ENCODE peak calls at places on chromosomes 3 and 15, in five cellular contexts. S is progenitor cell of endocrine pancreas, T is cardiac muscle cell, L is GM20000, I is GM10248. J is an unnamed sample.

GRCh38 chr3:3288288-3288687 is 108.8 kb upstream of the CRBN start:
- DNase-seq in S (no peak), I (no peak), T (peak), L (no peak), J (no peak)

GRCh38 chr3:144760831-144761230 is 789.2 kb downstream of the DIPK2A start:
- DNase-seq in T (peak), L (no peak), S (no peak), I (no peak), J (no peak)

GRCh38 chr15:68637755-68638405 is 59.1 kb downstream of the CORO2B start:
- DNase-seq in S (no peak), L (no peak), T (no peak), I (no peak), J (no peak)

GRCh38 chr3:185824467-185825378 is at the start of gene IGF2BP2:
- DNase-seq in T (peak), I (peak), S (peak), L (peak), J (peak)

GRCh38 chr3:141368062-141368924 is at the start of gene ZBTB38:
- DNase-seq in L (peak), I (peak), S (peak), T (peak), J (peak)

GRCh38 chr15:36590838-36591237 is 11.4 kb downstream of the CDIN1 start:
- DNase-seq in S (no peak), L (no peak), T (no peak), I (no peak), J (no peak)

GRCh38 chr15:79179108-79179561 is 88.6 kb upstream of the RASGRF1 start:
- DNase-seq in S (no peak), T (no peak), L (no peak), I (no peak), J (no peak)

GRCh38 chr3:102024270-102024904 is 175.1 kb downstream of the NFKBIZ start:
- DNase-seq in T (no peak), L (no peak), I (no peak), S (no peak), J (no peak)

GRCh38 chr3:69239063-69239462 is 116.7 kb upstream of the LMOD3 start:
- DNase-seq in T (no peak), L (no peak), I (no peak), S (no peak), J (no peak)

GRCh38 chr15:98614681-98615080 is 33.7 kb upstream of the IGF1R start:
- DNase-seq in L (no peak), S (no peak), T (no peak), I (no peak), J (no peak)

GRCh38 chr3:132787616-132788015 is 65.4 kb upstream of the NPHP3 start:
- DNase-seq in T (no peak), S (no peak), L (no peak), I (no peak), J (no peak)

GRCh38 chr3:38496131-38496910 is at the start of gene EXOG:
- DNase-seq in T (peak), L (peak), I (peak), S (peak), J (peak)

GRCh38 chr15:31574761-31575160 is 248.1 kb downstream of the KLF13 start:
- DNase-seq in S (no peak), L (no peak), T (peak), I (no peak), J (no peak)

GRCh38 chr3:29757054-29757777 is 476.3 kb downstream of the RBMS3 start:
- DNase-seq in S (no peak), L (no peak), I (no peak), T (no peak), J (no peak)

DNA sequence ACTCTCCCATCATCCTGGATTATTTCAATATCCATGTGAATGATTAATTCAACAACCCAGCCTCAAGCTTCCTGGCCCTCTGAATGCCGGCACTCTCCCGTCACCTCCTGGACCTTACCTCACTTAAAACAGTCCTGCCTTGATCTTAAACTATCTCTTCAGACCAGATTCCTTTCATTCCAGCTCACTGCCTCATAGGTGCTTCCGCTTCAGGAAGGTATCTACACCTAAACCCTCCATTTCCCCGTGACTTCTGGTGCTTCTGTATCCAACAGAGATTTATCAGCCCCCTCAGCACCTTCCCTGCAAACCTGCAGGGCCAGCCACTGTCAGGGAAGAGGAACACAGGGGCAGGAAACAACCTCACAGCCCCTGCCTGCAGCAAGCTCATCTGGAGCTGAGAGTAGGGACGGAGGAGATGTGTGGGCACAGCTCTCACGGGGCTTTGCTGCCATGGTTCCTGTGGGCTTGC is 98.9 kb upstream of the TJP1 start:
- DNase-seq in L (no peak), S (no peak), I (no peak), T (peak), J (no peak)
- TF ChIP-seq CTCF in L (no peak), S (no peak), I (no peak), T (no peak), J (no peak)

DNA sequence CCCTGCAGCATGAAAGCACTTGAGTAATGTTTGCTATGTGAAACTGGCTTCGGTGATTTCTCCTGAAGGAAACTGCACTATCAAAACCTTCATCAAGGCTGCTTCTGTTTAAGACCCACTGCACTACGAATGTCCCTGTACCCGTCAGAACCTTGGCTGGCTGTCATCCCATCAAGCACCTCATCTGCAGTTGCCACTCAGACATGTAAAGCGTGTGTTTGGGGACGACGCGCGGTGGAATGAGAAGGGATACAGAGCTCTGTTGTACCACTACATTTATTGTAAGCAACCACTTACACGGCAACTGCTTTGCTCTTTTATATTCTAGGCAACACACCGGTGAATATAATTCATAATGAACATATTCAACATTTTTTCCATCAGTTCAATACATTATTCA is 147.6 kb downstream of the TIGIT start:
- DNase-seq in I (no peak), S (no peak), L (no peak), T (no peak), J (no peak)
- TF ChIP-seq CTCF in I (no peak), S (no peak), L (no peak), T (no peak), J (no peak)

GRCh38 chr3:10703875-10704274 is 112.2 kb upstream of the SLC6A11 start:
- DNase-seq in T (peak), I (no peak), L (no peak), S (no peak), J (no peak)
- TF ChIP-seq CTCF in T (peak), I (no peak), L (no peak), S (peak), J (no peak)

GRCh38 chr3:165868088-165868487 is 30.9 kb upstream of the BCHE start:
- DNase-seq in I (no peak), S (no peak), T (no peak), L (no peak), J (no peak)
- TF ChIP-seq CTCF in I (no peak), S (no peak), T (no peak), L (no peak), J (no peak)

DNA sequence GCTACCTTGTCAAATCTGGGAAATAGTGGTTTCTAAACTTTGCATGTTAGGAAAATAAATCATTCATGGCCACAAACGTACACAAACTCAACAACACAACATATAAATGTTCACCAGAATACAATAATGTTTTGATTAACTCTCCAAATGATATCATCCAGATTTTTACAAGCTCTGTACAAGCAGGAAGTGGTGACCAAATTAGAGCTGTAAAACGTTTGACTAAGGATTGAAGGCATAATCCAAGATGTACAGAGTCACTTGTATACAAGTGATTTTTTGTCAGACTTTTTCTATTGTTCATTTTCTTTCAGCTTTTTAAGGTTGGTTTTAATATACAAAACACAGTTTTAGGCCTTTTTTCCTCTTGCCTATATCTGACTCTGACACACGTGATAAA is 748.4 kb upstream of the GRM7 start:
- DNase-seq in I (no peak), L (no peak), S (no peak), T (no peak), J (no peak)
- TF ChIP-seq CTCF in I (no peak), L (no peak), S (no peak), T (no peak), J (no peak)

GRCh38 chr3:44419159-44419922 is 58.1 kb downstream of the ZNF445 start:
- DNase-seq in L (no peak), I (no peak), T (no peak), S (no peak), J (no peak)

GRCh38 chr3:44416031-44417030 is 61.1 kb downstream of the ZNF445 start:
- DNase-seq in T (no peak), I (no peak), S (no peak), L (no peak), J (no peak)

GRCh38 chr3:44419923-44420650 is 57.4 kb downstream of the ZNF445 start:
- DNase-seq in I (no peak), L (no peak), T (no peak), S (no peak), J (no peak)

GRCh38 chr3:44420676-44421075 is 56.8 kb downstream of the ZNF445 start:
- DNase-seq in L (no peak), T (no peak), S (no peak), I (no peak), J (no peak)

GRCh38 chr3:44418549-44418948 is 58.9 kb downstream of the ZNF445 start:
- DNase-seq in T (no peak), L (no peak), I (no peak), S (no peak), J (no peak)
- TF ChIP-seq CTCF in T (peak), L (no peak), I (no peak), S (peak), J (no peak)

GRCh38 chr15:100336061-100336460 is 5.7 kb downstream of the ADAMTS17 start:
- DNase-seq in I (no peak), T (no peak), S (no peak), L (no peak), J (no peak)

GRCh38 chr15:100334015-100334414 is 7.8 kb downstream of the ADAMTS17 start:
- DNase-seq in T (no peak), S (no peak), I (no peak), L (no peak), J (no peak)

GRCh38 chr15:100335335-100335999 is 6.3 kb downstream of the ADAMTS17 start:
- DNase-seq in L (no peak), I (no peak), S (no peak), T (no peak), J (no peak)

GRCh38 chr15:100334456-100334855 is 7.3 kb downstream of the ADAMTS17 start:
- DNase-seq in S (no peak), T (no peak), I (no peak), L (no peak), J (no peak)

DNA sequence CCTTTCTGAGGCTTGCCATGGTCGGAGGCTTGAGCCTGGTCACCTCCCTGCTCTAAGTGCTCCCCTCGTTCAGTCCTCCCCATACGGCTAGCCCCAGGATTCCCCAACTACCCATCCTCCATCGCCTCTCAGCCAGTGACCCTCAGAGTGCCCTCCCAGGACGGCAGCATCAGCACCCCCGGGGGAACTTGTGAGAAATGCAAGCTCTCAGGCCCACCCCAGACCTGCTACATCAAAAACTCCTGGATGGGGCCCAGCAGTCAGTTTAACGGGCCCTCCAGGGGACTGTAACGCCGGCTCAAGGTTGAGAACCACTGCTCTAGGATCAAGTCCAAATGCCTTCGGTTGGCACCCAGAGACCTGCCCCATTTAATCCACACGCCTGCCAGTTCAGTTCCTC is 6.9 kb downstream of the ADAMTS17 start:
- DNase-seq in L (no peak), S (no peak), I (no peak), T (no peak), J (no peak)
- TF ChIP-seq CTCF in L (no peak), S (no peak), I (no peak), T (no peak), J (no peak)

DNA sequence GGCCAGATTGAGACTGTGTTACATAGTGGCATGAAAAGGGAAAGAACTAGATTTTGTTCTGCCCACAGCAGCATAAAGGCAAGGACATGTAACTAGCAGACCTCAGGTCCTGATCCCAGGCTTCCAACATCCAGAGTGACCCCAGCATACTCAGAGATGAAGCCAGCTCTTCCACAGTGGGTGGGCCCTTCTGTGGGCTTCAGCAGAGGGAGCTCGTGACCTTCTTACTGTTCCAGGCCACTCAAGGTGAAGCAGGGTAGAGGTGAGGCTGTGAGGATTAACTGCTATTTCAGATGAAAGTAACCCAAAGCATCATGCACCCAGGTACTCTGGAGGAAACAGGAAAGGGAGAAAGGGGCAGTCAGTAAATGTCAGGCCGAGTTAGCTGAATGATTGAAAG is 905 bp upstream of the SLC24A1 start:
- DNase-seq in T (no peak), S (no peak), L (no peak), I (no peak), J (no peak)
- TF ChIP-seq CTCF in T (no peak), S (no peak), L (no peak), I (no peak), J (no peak)

DNA sequence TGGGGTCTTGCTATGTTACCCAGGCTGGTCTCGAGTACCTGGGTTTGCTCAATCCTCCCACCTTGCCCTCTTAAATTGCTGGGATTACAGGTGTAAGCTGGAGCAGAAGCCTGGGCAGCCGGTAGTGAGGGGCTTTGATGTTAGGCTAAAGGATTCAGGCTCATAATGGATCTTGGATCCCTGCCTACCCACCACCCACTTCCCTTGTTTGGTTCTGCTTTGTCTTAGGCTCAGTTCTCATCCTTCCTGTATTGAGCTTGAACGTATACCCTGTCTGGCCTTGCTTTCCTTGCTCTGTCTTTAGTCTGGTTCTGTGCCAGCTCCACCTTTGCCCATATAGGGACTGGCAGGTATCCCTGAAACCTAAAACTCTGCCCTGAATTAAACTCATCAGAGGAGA is 1.7 kb downstream of the PPCDC start:
- DNase-seq in I (no peak), T (no peak), S (no peak), L (no peak), J (no peak)
- TF ChIP-seq CTCF in I (no peak), T (no peak), S (no peak), L (no peak), J (no peak)

DNA sequence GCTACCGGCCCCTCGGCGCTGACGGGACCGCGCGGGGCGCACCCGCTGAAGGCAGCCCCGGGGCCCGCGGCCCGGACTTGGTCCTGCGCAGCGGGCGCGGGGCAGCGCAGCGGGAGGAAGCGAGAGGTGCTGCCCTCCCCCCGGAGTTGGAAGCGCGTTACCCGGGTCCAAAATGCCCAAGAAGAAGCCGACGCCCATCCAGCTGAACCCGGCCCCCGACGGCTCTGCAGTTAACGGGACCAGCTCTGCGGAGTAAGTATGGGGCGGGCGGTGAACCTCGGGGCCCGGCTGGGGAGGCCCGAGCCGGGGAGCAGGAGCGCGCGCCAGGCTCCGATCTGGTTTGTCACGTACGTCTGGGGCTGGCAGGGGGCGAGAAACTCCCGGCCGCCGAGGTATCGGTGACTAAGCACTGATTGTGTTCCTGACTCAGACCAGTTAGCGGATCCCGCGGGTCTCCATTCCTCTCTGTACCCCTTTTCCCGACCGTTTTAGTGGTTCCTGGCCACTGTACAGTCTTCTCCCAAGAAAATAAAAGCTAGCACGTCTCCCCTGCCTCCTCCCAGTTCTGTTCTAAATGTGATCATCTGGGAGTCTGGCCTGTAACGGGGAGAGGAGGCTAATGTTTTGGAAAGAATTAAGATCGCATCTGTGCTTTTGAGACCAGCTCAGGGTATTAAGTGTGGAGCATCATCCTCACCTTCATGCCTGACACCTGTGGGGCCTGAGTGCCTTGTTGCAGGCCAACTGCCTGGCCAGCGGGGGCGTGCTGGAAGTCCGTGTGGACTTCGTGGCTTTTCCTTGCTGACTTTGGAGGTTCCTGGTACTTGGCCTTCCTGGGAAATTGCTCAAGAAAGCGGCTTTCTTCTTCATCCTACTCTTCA is 704 bp downstream of the MAP2K1 start:
- DNase-seq in S (peak), L (peak), T (peak), I (peak), J (peak)
- TF ChIP-seq CTCF in S (peak), L (peak), T (peak), I (peak), J (peak)